ENCODE peak calls at places on chromosomes 2 and 18, in eight cellular contexts. Z is K562, U is sigmoid colon, X is stomach, W is HCT116, N is transverse colon, D is breast epithelium, B is endothelial cell of umbilical vein. F is an unnamed sample.
A peak's percentile ranks its signal among the peaks of the same experiment; 100 is the strongest.

GRCh38 chr2:96775160-96775559 is 14.5 kb downstream of the CNNM4 start:
- DNase-seq in N (no peak), D (no peak), Z (no peak), B (no peak), U (no peak), X (no peak), W (no peak), F (no peak)

GRCh38 chr2:110662560-110662959 is 15.3 kb downstream of the BUB1 start:
- DNase-seq in Z (no peak), D (no peak), X (no peak), N (no peak), W (no peak), U (no peak), B (no peak), F (no peak)

GRCh38 chr2:175884673-175885393 is 117.2 kb downstream of the LNPK start:
- DNase-seq in W (no peak), B (no peak), N (no peak), Z (no peak), D (no peak), X (no peak), U (no peak), F (no peak)

GRCh38 chr18:55706893-55707292 is 118.9 kb upstream of the TCF4 start:
- DNase-seq in U (no peak), B (no peak), Z (no peak), N (no peak), D (no peak), X (no peak), W (no peak), F (no peak)

GRCh38 chr2:15674637-15675455 is 83.2 kb downstream of the DDX1 start:
- DNase-seq in X (peak; percentile 36), D (no peak), N (no peak), B (no peak), W (no peak), U (no peak), Z (no peak), F (no peak)

GRCh38 chr2:240791821-240792657 is 28.0 kb downstream of the KIF1A start:
- DNase-seq in W (no peak), X (no peak), Z (no peak), B (no peak), D (no peak), N (no peak), U (peak; percentile 60), F (no peak)

GRCh38 chr2:18719978-18720775 is 130.8 kb upstream of the NT5C1B start:
- DNase-seq in B (peak; percentile 52), U (no peak), Z (no peak), N (no peak), D (no peak), X (no peak), W (no peak), F (no peak)

GRCh38 chr2:99648115-99648850 is 158.5 kb upstream of the REV1 start:
- DNase-seq in D (no peak), Z (no peak), B (no peak), W (no peak), U (no peak), X (no peak), N (no peak), F (no peak)

GRCh38 chr2:212364106-212364505 is 174.5 kb downstream of the ERBB4 start:
- DNase-seq in Z (no peak), X (no peak), U (no peak), W (no peak), N (no peak), D (no peak), B (peak; percentile 52), F (no peak)

GRCh38 chr2:9739508-9739907 is 103.8 kb upstream of the TAF1B start:
- DNase-seq in D (no peak), W (no peak), N (peak; percentile 77), Z (no peak), U (peak; percentile 83), X (peak; percentile 45), B (no peak), F (peak; percentile 57)

GRCh38 chr2:217101972-217102371 is 242.1 kb upstream of the TNP1 start:
- DNase-seq in N (no peak), B (no peak), U (no peak), D (no peak), X (no peak), Z (no peak), W (no peak), F (no peak)

GRCh38 chr2:147255812-147256211 is 589.0 kb upstream of the ACVR2A start:
- DNase-seq in N (no peak), U (no peak), X (peak; percentile 76), B (no peak), Z (no peak), W (no peak), D (no peak), F (no peak)

GRCh38 chr2:209671280-209671679 is 100.4 kb upstream of the UNC80 start:
- DNase-seq in Z (no peak), D (no peak), X (no peak), B (no peak), U (no peak), N (no peak), W (no peak), F (no peak)

GRCh38 chr2:88729061-88729745 is 37.7 kb downstream of the RPIA start:
- DNase-seq in B (peak; percentile 68), N (no peak), Z (no peak), D (no peak), X (no peak), U (no peak), W (no peak), F (no peak)

GRCh38 chr2:55805662-55806061 is 112.0 kb upstream of the PNPT1 start:
- DNase-seq in U (no peak), X (no peak), W (no peak), B (no peak), Z (no peak), D (no peak), N (no peak), F (no peak)

GRCh38 chr2:55807900-55808299 is 114.3 kb upstream of the PNPT1 start:
- DNase-seq in N (no peak), D (no peak), B (no peak), U (no peak), W (no peak), X (no peak), Z (no peak), F (no peak)

GRCh38 chr2:55810621-55811020 is 113.0 kb downstream of the EFEMP1 start:
- DNase-seq in U (no peak), D (no peak), B (peak; percentile 40), Z (no peak), X (no peak), N (no peak), W (no peak), F (no peak)

GRCh38 chr2:55811048-55811447 is 112.5 kb downstream of the EFEMP1 start:
- DNase-seq in X (no peak), U (no peak), D (no peak), Z (no peak), N (no peak), B (no peak), W (no peak), F (no peak)

DNA sequence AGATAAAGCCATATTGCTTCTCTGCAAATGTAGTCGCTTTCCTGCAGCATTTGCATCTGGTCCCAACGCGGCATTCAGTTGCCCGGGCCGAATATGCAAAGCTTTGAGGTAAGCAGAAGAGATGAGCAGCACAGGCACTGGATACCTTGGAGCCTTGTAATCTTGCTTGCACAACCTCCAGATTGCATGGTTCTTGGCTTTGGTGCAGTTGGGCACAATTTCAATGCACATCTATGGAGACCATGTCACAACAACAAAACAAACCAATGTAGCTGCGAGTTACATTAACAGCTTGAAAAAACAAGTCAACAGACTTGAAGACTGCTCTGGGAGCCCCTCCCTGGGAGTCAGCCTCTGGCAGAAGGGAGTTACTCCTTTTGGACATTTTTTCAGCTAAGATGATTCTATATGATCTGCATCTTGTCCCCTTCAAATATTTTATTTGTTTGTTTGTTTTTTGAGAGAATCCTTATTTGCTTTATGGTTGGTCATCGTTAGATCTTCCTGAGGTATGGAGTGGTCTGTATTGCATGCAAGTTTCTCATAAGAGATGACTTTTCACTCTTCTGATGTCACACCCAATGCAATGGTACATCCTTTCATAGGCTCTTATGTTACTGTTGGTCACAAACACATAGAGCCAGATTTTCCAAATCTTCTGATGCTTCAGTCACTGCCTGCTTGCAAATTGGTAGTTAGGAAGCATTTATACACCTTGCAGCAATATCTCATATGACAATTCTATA is 113.5 kb downstream of the EFEMP1 start:
- DNase-seq in U (peak; percentile 76), X (no peak), D (no peak), B (no peak), N (no peak), Z (no peak), W (no peak), F (no peak)
- TF ChIP-seq POLR2AphosphoS5 in U (no peak), X (peak; percentile 8), D (no peak), B (no peak), N (peak; percentile 17), Z (no peak), W (no peak), F (no peak)

DNA sequence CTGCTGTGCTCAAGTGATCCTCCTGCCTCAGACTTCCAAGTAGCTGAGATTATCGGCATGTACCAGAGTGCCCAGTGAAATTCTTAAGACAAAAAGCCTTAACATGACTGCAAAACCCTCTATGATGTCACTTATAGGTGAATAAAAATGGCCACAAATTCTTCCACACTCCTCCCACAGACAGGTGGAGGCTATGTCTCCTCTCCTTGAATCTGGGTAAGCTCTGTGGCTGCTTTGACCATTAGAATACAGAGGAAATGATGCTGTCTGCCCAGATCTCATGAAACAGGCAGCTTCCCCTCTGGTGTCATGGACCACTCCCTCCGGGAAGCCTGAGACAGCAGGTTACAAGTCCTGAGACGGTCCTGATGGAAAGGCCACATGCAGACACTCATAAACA is 211.1 kb downstream of the TGIF1 start:
- DNase-seq in B (no peak), W (no peak), U (no peak), X (no peak), N (no peak), D (no peak), Z (peak; percentile 74), F (no peak)
- TF ChIP-seq POLR2A in B (no peak), W (no peak), U (no peak), X (no peak), N (no peak), D (no peak), Z (no peak), F (no peak)

DNA sequence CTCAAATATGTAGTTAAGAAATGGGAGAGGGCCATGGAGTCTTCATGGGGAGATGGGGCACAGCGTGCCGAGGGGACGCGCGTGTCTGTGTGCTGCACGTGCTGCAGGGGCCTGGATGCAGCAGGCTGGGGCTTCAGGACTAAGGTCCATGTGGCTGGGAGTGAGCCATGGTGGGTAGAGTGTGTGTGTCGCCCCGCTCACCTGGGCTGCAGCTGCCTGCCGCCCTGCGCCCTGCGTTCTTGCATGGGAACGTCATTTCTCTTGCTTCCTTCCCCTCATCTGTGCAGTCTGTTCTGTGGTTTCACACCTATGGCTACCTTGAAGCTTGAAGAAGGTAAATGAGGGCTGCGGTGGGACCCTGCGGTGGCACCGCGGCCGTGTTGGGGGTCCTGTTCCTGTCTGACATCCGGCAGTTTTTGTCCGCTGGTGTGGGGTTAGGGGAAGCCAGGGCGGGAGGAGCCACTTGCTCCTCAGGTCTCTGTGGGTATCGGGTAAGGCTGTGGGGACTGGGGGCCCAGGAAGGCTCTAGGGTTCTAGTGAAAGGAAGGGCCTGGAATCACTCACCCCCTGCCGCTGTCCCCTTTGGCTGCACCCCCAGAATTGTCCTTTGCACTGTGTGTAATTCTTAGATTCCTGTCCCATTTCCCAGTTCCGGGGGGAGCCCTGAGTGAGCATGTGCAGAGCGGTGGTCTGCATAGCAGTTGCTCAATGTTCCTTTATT is 54.1 kb upstream of the HS6ST1 start:
- DNase-seq in W (no peak), U (peak; percentile 38), N (no peak), B (no peak), X (peak; percentile 32), D (no peak), Z (no peak), F (no peak)
- TF ChIP-seq POLR2AphosphoS5 in W (no peak), U (no peak), N (no peak), B (no peak), X (no peak), D (no peak), Z (no peak), F (no peak)

GRCh38 chr18:11908182-11909080 is at the start of gene MPPE1:
- DNase-seq in Z (peak; percentile 93), N (peak; percentile 93), U (peak; percentile 94), X (peak; percentile 93), B (peak; percentile 77), W (peak; percentile 48), D (peak; percentile 81), F (peak; percentile 91)
- TF ChIP-seq POLR2A in Z (peak; percentile 93), N (peak; percentile 98), U (peak; percentile 90), X (peak; percentile 84), B (no peak), W (peak; percentile 84), D (peak; percentile 91), F (peak; percentile 79)

F was measured in GM12891.